ENCODE peak calls at places on chromosome 19, in six cellular contexts. N is IMR-90, D is PC-3, B is esophagus muscularis mucosa, F is heart left ventricle, I is breast epithelium. H is an unnamed sample.
A peak's percentile ranks its signal among the peaks of the same experiment; 100 is the strongest.

GRCh38 chr19:32890326-32890725 is 20.8 kb upstream of the SLC7A9 start:
- DNase-seq in N (no peak), D (no peak), B (no peak), F (no peak), I (no peak), H (no peak)

GRCh38 chr19:55645512-55645881 is 2.0 kb downstream of the ZNF581 start:
- DNase-seq in N (no peak), D (no peak), B (no peak), F (no peak), I (no peak), H (no peak)

GRCh38 chr19:5192568-5192967 is 148.0 kb downstream of the PTPRS start:
- DNase-seq in N (no peak), D (no peak), B (no peak), F (no peak), I (no peak), H (no peak)

GRCh38 chr19:16423891-16424290 is 47.9 kb downstream of the EPS15L1 start:
- DNase-seq in N (no peak), D (no peak), B (no peak), F (no peak), I (no peak), H (no peak)

GRCh38 chr19:18332917-18333530 is 7.4 kb upstream of the PGPEP1 start:
- DNase-seq in N (no peak), D (no peak), B (no peak), F (no peak), I (no peak), H (no peak)

GRCh38 chr19:39218230-39219007 is 14.4 kb upstream of the SYCN start:
- DNase-seq in N (no peak), D (no peak), B (no peak), F (no peak), I (no peak), H (no peak)

GRCh38 chr19:13920940-13921744 is 15.1 kb downstream of the CC2D1A start:
- DNase-seq in N (peak; percentile 44), D (peak; percentile 60), B (no peak), F (no peak), I (no peak), H (peak; percentile 40)

GRCh38 chr19:58401825-58402433 is 6.5 kb downstream of the RNF225 start:
- DNase-seq in N (no peak), D (no peak), B (no peak), F (no peak), I (peak; percentile 31), H (no peak)

GRCh38 chr19:5196832-5197231 is 143.8 kb downstream of the PTPRS start:
- DNase-seq in N (no peak), D (no peak), B (no peak), F (no peak), I (no peak), H (no peak)

GRCh38 chr19:47598407-47599349 is 10.3 kb upstream of the BICRA start:
- DNase-seq in N (peak; percentile 96), D (peak; percentile 94), B (peak; percentile 95), F (peak; percentile 60), I (no peak), H (peak; percentile 95)

GRCh38 chr19:19269952-19270694 is 3.0 kb downstream of the TM6SF2 start:
- DNase-seq in N (no peak), D (no peak), B (no peak), F (no peak), I (no peak), H (no peak)

GRCh38 chr19:57099199-57099661 is 20.6 kb upstream of the USP29 start:
- DNase-seq in N (peak; percentile 35), D (peak; percentile 71), B (no peak), F (peak; percentile 66), I (peak; percentile 61), H (peak; percentile 35)

GRCh38 chr19:16620018-16620417 is 8.0 kb downstream of the MED26 start:
- DNase-seq in N (no peak), D (no peak), B (no peak), F (no peak), I (no peak), H (no peak)

GRCh38 chr19:16118489-16119033 is 6.9 kb downstream of the RAB8A start:
- DNase-seq in N (no peak), D (no peak), B (no peak), F (no peak), I (no peak), H (no peak)

GRCh38 chr19:32268381-32268780 is 77.0 kb upstream of the ZNF507 start:
- DNase-seq in N (no peak), D (no peak), B (no peak), F (no peak), I (no peak), H (no peak)

GRCh38 chr19:10566658-10567410 is 1.0 kb upstream of the KRI1 start:
- DNase-seq in N (no peak), D (no peak), B (no peak), F (no peak), I (no peak), H (no peak)

GRCh38 chr19:10567696-10568443 is 909 bp downstream of the CDKN2D start:
- DNase-seq in N (no peak), D (no peak), B (no peak), F (no peak), I (no peak), H (no peak)

GRCh38 chr19:10566408-10566657 is 523 bp upstream of the KRI1 start:
- DNase-seq in N (no peak), D (no peak), B (no peak), F (no peak), I (no peak), H (no peak)

GRCh38 chr19:10565028-10565566 is 713 bp downstream of the KRI1 start:
- DNase-seq in N (peak; percentile 21), D (peak; percentile 35), B (no peak), F (no peak), I (no peak), H (peak; percentile 24)

DNA sequence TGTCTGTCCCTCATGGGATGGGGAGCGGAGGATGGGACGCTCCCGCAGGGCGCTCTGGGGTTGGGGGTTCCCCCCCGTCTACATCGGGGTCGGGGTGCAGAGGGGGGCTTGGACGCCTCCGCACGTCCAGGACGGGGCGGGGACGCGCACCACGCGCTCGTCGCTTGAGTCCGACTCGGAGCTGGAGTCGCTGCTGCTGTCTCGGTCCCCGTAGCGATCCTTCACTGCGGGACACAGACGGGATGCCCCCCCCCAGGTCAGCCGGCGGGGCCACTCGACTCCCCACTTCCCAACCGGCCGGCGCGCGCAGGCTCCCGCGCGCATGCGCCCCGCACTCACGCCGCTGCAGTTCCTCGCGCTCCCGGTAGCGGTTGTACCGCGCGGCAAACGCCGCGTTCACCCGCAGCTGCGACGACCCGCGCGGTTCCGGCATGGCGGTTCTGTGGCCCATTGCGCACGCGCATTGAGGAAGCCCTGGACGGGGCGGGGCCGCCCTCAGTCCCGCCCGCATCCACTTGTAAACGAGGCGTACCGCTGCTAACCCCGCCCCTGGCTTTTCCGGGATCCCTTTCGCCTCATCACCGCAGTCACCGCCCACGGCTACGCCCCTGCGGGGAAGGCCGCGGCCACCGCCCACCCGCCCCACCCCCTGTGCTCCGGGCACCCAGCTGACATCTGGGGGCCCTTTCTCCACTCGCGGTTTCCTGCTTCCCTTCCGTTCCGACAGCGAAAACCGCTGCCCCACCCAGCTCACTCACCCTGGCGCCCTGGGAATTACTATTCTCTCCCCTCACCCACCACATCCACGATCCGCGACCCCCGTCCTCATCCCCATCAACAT is at the start of gene KRI1:
- DNase-seq in N (peak; percentile 95), D (peak; percentile 99), B (peak; percentile 100), F (peak; percentile 99), I (peak; percentile 97), H (peak; percentile 96)
- H3K36me3 ChIP-seq in N (peaks cover 6% of the 10 kb centered on the region), D (peaks cover 5% of the 10 kb centered on the region), B (peaks cover 30% of the 10 kb centered on the region), F (no peaks in the 10 kb centered on the region), I (no peaks in the 10 kb centered on the region), H (peaks cover 5% of the 10 kb centered on the region)

GRCh38 chr19:50793558-50794065 is 3.4 kb downstream of the ACP4 start:
- DNase-seq in N (no peak), D (peak; percentile 27), B (no peak), F (no peak), I (no peak), H (no peak)

GRCh38 chr19:50796128-50796633 is 6.0 kb downstream of the ACP4 start:
- DNase-seq in N (no peak), D (peak; percentile 33), B (no peak), F (no peak), I (no peak), H (no peak)

GRCh38 chr19:50794074-50794777 is 4.0 kb downstream of the ACP4 start:
- DNase-seq in N (no peak), D (peak; percentile 62), B (no peak), F (no peak), I (no peak), H (no peak)

GRCh38 chr19:50795665-50796073 is 5.5 kb downstream of the ACP4 start:
- DNase-seq in N (no peak), D (no peak), B (no peak), F (no peak), I (no peak), H (no peak)

GRCh38 chr19:50794778-50795664 is 4.8 kb downstream of the ACP4 start:
- DNase-seq in N (no peak), D (peak; percentile 51), B (no peak), F (no peak), I (no peak), H (no peak)
- TF ChIP-seq CTCF in N (peak; percentile 1), D (peak; percentile 54), B (no peak), F (no peak), I (no peak), H (peak; percentile 49)

GRCh38 chr19:45172611-45173208 is 5.3 kb downstream of the TRAPPC6A start:
- DNase-seq in N (no peak), D (no peak), B (no peak), F (no peak), I (no peak), H (no peak)

GRCh38 chr19:45169602-45170001 is 8.4 kb downstream of the TRAPPC6A start:
- DNase-seq in N (no peak), D (no peak), B (no peak), F (no peak), I (no peak), H (no peak)

GRCh38 chr19:45170146-45171106 is 7.6 kb downstream of the TRAPPC6A start:
- DNase-seq in N (no peak), D (no peak), B (no peak), F (no peak), I (no peak), H (no peak)

GRCh38 chr19:45172173-45172572 is 5.9 kb downstream of the TRAPPC6A start:
- DNase-seq in N (no peak), D (no peak), B (no peak), F (no peak), I (no peak), H (no peak)

GRCh38 chr19:45171211-45171623 is 6.8 kb downstream of the TRAPPC6A start:
- DNase-seq in N (no peak), D (no peak), B (no peak), F (no peak), I (no peak), H (no peak)
- H3K4me3 ChIP-seq in N (no peak overlapping the region), D (no peak overlapping the region), B (no peak overlapping the region), F (no peak overlapping the region), I (no peak overlapping the region), H (no peak overlapping the region)

GRCh38 chr19:52527954-52528326 is 472 bp downstream of the ZNF808 start:
- DNase-seq in N (no peak), D (no peak), B (no peak), F (peak; percentile 30), I (no peak), H (no peak)

GRCh38 chr19:52527134-52527953 is at the start of gene ZNF808:
- DNase-seq in N (peak; percentile 87), D (peak; percentile 93), B (peak; percentile 99), F (peak; percentile 97), I (peak; percentile 98), H (peak; percentile 84)

GRCh38 chr19:52535831-52536800 is 8.6 kb downstream of the ZNF808 start:
- DNase-seq in N (peak; percentile 61), D (no peak), B (peak; percentile 96), F (peak; percentile 94), I (peak; percentile 87), H (peak; percentile 66)

GRCh38 chr19:52533901-52534300 is 6.4 kb downstream of the ZNF808 start:
- DNase-seq in N (no peak), D (no peak), B (no peak), F (peak; percentile 53), I (no peak), H (no peak)

GRCh38 chr19:52532480-52532879 is 5.0 kb downstream of the ZNF808 start:
- DNase-seq in N (no peak), D (no peak), B (no peak), F (no peak), I (no peak), H (no peak)
- H3K36me3 ChIP-seq in N (peaks cover 4% of the 10 kb centered on the region), D (peaks cover 66% of the 10 kb centered on the region), B (peaks cover 15% of the 10 kb centered on the region), F (peaks cover 3% of the 10 kb centered on the region), I (no peaks in the 10 kb centered on the region), H (no peaks in the 10 kb centered on the region)